ENCODE peak calls at places on chromosomes 7 and 10, in four cellular contexts. X, U, Z and W are unnamed samples.

GRCh38 chr10:95201736-95202135 is 7.7 kb downstream of the ACSM6 start:
- DNase-seq in X (no peak), U (no peak), Z (no peak), W (peak; percentile 76)

GRCh38 chr10:15370741-15371701 is at the start of gene FAM171A1:
- DNase-seq in U (peak; percentile 81), X (no peak), Z (peak; percentile 83), W (peak; percentile 62)

GRCh38 chr10:87093461-87094372 is 926 bp downstream of the GLUD1 start:
- DNase-seq in U (peak; percentile 81), Z (peak; percentile 95), X (peak; percentile 74), W (peak; percentile 53)

GRCh38 chr10:58359541-58359940 is 24.7 kb downstream of the UBE2D1 start:
- DNase-seq in Z (no peak), X (no peak), U (no peak), W (no peak)

GRCh38 chr7:68888971-68889385 is 709.3 kb upstream of the AUTS2 start:
- DNase-seq in Z (no peak), X (no peak), U (no peak), W (no peak)

GRCh38 chr10:35379226-35380137 is 43.2 kb downstream of the CCNY start:
- DNase-seq in X (peak; percentile 76), Z (no peak), U (no peak), W (no peak)

GRCh38 chr10:49363309-49364031 is 32.4 kb downstream of the DRGX start:
- DNase-seq in Z (peak; percentile 34), U (no peak), X (no peak), W (no peak)

GRCh38 chr7:63067897-63068585 is 930.6 kb upstream of the ZNF722 start:
- DNase-seq in U (no peak), X (no peak), Z (no peak), W (no peak)

GRCh38 chr7:17782216-17782549 is 158.1 kb downstream of the SNX13 start:
- DNase-seq in X (no peak), Z (no peak), U (no peak), W (no peak)

GRCh38 chr10:35876248-35876647 is 234.2 kb upstream of the FZD8 start:
- DNase-seq in U (no peak), Z (no peak), X (no peak), W (no peak)

GRCh38 chr7:37438879-37439278 is 9.8 kb downstream of the ELMO1 start:
- DNase-seq in U (no peak), X (no peak), Z (no peak), W (no peak)

GRCh38 chr7:82210422-82211184 is 233.0 kb downstream of the CACNA2D1 start:
- DNase-seq in Z (no peak), U (no peak), X (no peak), W (no peak)

GRCh38 chr7:106048621-106049020 is 63.5 kb downstream of the SYPL1 start:
- DNase-seq in X (no peak), U (no peak), Z (no peak), W (no peak)

GRCh38 chr10:49281461-49281860 is 17.5 kb upstream of the C10orf71 start:
- DNase-seq in X (no peak), Z (peak; percentile 74), U (no peak), W (no peak)

GRCh38 chr10:68154211-68154497 is 44.9 kb downstream of the MYPN start:
- DNase-seq in X (no peak), U (peak; percentile 73), Z (no peak), W (peak; percentile 14)

GRCh38 chr10:122386514-122386913 is 12.0 kb downstream of the PLEKHA1 start:
- DNase-seq in U (no peak), X (no peak), Z (no peak), W (no peak)

GRCh38 chr7:111529507-111530355 is 32.6 kb downstream of the IMMP2L start:
- DNase-seq in U (no peak), X (no peak), Z (no peak), W (no peak)

GRCh38 chr10:50621981-50622496 is 1.7 kb downstream of the SGMS1 start:
- DNase-seq in X (peak; percentile 92), Z (peak; percentile 99), U (peak; percentile 96), W (peak; percentile 82)

GRCh38 chr10:5896765-5897340 is 6.8 kb downstream of the FBH1 start:
- DNase-seq in Z (no peak), X (no peak), U (no peak), W (no peak)

GRCh38 chr7:44102846-44103565 is 1.1 kb upstream of the AEBP1 start:
- DNase-seq in X (no peak), Z (no peak), U (no peak), W (no peak)

GRCh38 chr7:155009570-155010157 is 6.7 kb upstream of the PAXIP1 start:
- DNase-seq in U (no peak), Z (no peak), X (no peak), W (peak; percentile 23)

GRCh38 chr10:5108658-5109416 is 14.6 kb downstream of the AKR1C3 start:
- DNase-seq in U (no peak), X (no peak), Z (no peak), W (no peak)

GRCh38 chr7:34249192-34249591 is 343.9 kb downstream of the BMPER start:
- DNase-seq in Z (no peak), U (no peak), X (no peak), W (no peak)

GRCh38 chr7:51009716-51010496 is 227.2 kb upstream of the GRB10 start:
- DNase-seq in X (no peak), U (no peak), Z (peak; percentile 74), W (peak; percentile 85)

GRCh38 chr7:41189866-41190265 is 513.0 kb downstream of the INHBA start:
- DNase-seq in X (no peak), Z (no peak), U (no peak), W (peak; percentile 52)

GRCh38 chr7:1049006-1049741 is 4.8 kb downstream of the GPR146 start:
- DNase-seq in Z (peak; percentile 86), U (no peak), X (no peak), W (no peak)

GRCh38 chr7:57427146-57427545 is 22.8 kb upstream of the ZNF716 start:
- DNase-seq in Z (no peak), X (no peak), U (no peak), W (no peak)

DNA sequence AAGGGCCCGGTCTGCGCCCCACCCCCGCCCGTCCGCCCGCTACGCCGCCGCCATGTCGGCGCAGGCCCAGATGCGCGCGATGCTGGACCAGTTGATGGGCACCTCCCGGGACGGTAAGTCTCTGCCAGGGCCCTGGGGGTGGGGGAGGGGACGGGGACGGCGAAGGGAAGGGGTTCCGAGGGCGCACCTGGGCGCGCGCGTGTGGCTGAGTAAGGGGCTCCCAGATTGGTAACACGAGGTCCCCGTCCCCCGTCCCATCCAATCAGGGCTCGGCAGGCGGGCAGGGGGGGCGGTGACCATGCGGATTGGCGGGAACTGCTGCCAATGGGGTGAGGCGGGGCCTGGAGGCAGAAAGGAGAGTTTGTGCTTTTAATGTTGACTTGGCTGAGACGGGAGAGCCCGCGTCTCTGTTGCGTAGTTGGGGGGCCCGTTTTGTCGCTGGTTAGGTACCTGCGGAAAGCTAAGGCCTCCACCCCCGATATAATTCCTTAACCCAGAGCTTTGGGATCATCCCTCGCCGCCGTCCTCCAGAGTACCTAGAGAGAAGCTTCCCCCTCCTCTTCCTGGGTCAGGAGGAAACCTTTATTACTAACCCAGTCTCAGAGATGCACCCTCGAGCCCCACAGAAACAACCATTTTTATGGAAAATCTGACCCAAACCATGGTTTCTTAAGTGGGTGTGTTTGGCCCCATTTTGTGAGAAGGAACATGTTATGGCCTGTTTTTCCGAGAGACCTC is 685 bp downstream of the LUC7L2 start:
- DNase-seq in Z (peak; percentile 100), U (peak; percentile 98), X (peak; percentile 97), W (peak; percentile 69)
- TF ChIP-seq POLR2A in Z (no peak), U (no peak), X (no peak), W (peak; percentile 48)

DNA sequence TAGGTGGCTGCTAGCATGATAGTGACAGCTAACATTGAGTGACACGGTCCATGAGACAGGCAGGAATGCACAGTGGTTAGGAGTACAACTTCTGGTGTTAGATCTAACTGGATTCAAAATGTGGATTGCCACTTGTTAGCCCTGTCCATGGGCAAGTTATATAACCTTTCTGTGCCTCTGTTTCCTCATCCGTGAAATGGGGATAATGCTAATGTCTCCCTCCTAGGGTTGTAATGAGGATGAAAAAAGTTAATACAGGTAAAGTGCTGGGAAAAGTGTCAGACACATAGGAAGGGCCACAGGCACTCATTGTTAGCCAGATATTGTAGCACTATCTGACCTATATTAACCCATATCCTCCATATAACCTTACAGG is 41.8 kb downstream of the TACR2 start:
- DNase-seq in U (no peak), X (no peak), Z (no peak), W (no peak)
- TF ChIP-seq POLR2A in U (no peak), X (no peak), Z (no peak), W (no peak)

DNA sequence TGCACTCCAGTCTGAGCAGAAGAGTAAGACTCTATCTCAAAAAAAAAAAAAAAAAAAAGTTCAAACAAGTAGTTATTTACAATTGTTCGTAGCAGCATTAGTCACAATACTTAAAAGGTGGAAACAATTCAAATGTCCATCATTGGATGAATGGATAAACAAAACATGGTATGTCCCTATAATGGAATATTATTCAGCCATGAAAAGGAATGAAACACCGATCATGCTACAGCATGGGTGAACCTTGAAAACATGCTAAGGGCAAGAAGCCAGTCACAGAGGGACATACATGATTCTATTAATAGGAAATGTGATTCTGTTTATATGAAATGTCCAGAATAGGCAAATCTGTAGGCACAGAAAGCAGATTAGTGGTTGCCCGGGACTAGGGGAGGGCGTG is 15.9 kb downstream of the DOCK1 start:
- DNase-seq in Z (no peak), X (no peak), U (no peak), W (no peak)
- TF ChIP-seq POLR2A in Z (no peak), X (no peak), U (no peak), W (no peak)

DNA sequence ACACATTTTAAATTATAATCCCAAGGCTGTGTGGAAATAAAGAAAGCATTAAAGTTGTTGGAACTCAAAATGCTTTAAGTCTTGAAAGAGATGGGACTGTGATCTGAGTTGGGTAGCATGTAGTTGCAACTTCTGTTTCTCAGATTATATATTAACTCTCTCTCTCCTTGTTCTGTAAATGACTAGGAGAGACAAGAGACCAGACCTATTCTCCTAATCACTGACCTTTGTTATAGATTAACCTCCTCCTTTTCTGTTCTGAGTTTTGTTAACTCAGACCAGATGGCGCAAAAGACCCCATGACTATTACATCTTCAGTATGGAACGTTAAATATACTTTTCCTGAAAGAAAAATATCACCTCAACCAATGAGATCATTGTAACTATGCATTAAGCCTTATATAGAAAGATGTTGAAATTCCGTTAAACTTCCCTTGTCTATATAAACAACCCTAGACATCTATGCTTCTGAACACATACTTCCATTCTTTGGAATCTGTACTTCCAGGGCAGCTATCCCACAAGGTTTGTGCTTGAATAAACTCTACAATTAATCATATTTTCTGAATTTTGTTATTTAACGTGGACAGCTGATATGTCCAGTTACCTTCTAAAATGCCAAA is 143.5 kb upstream of the TRIM24 start:
- DNase-seq in X (no peak), Z (no peak), U (no peak), W (no peak)
- TF ChIP-seq POLR2A in X (no peak), Z (no peak), U (no peak), W (no peak)